ENCODE peak calls at places on chromosome 16, in ten cellular contexts. E, B, T, M, K, A, I, Z, Y and Q are unnamed samples.

GRCh38 chr16:81896902-81897301 is 114.4 kb downstream of the SDR42E1 start:
- DNase-seq in E (no peak), B (no peak), T (peak), M (no peak), K (no peak), A (no peak), I (no peak), Z (no peak), Y (no peak), Q (no peak)

GRCh38 chr16:2773188-2773968 is 3.7 kb downstream of the ELOB start:
- DNase-seq in E (peak), B (no peak), T (no peak), M (no peak), K (no peak), A (no peak), I (no peak), Z (no peak), Y (no peak), Q (no peak)

GRCh38 chr16:67672306-67672705 is 5.7 kb downstream of the C16orf86 start:
- DNase-seq in E (no peak), B (no peak), T (no peak), M (no peak), K (no peak), A (no peak), I (no peak), Z (no peak), Y (peak), Q (no peak)

GRCh38 chr16:83779881-83780280 is 27.9 kb upstream of the HSBP1 start:
- DNase-seq in E (peak), B (no peak), T (peak), M (peak), K (no peak), A (no peak), I (no peak), Z (no peak), Y (no peak), Q (no peak)

GRCh38 chr16:17177242-17177967 is 293.4 kb downstream of the XYLT1 start:
- DNase-seq in E (peak), B (no peak), T (peak), M (peak), K (no peak), A (peak), I (no peak), Z (no peak), Y (no peak), Q (no peak)

GRCh38 chr16:9316615-9317014 is 225.2 kb downstream of the HAPSTR1 start:
- DNase-seq in E (no peak), B (no peak), T (no peak), M (no peak), K (no peak), A (no peak), I (no peak), Z (no peak), Y (no peak), Q (no peak)

GRCh38 chr16:49849709-49850108 is 6.2 kb downstream of the ZNF423 start:
- DNase-seq in E (no peak), B (no peak), T (no peak), M (no peak), K (no peak), A (no peak), I (no peak), Z (no peak), Y (no peak), Q (no peak)

GRCh38 chr16:24491721-24492120 is 47.6 kb upstream of the RBBP6 start:
- DNase-seq in E (no peak), B (no peak), T (peak), M (no peak), K (no peak), A (no peak), I (no peak), Z (no peak), Y (no peak), Q (no peak)

GRCh38 chr16:53689636-53690035 is 14.0 kb downstream of the RPGRIP1L start:
- DNase-seq in E (no peak), B (no peak), T (no peak), M (no peak), K (no peak), A (no peak), I (no peak), Z (no peak), Y (no peak), Q (no peak)

GRCh38 chr16:85335584-85336492 is 223.6 kb upstream of the CIBAR2 start:
- DNase-seq in E (peak), B (no peak), T (no peak), M (peak), K (no peak), A (no peak), I (no peak), Z (no peak), Y (no peak), Q (no peak)